ENCODE peak calls at places on chromosomes 2 and 18, in ten cellular contexts. M, E, V, D, Z, A, F, O, R and W are unnamed samples.

GRCh38 chr2:157837851-157838441 is 38.2 kb downstream of the ACVR1 start:
- DNase-seq in R (no peak), V (no peak), D (no peak), M (peak), Z (no peak), E (peak), A (no peak), O (peak), F (no peak), W (no peak)

GRCh38 chr18:46842583-46842982 is 74.7 kb downstream of the PIAS2 start:
- DNase-seq in M (no peak), Z (no peak), O (no peak), F (no peak), R (no peak), E (no peak), D (no peak), A (no peak), V (no peak), W (no peak)

GRCh38 chr2:174192664-174193063 is 55.7 kb downstream of the OLA1 start:
- DNase-seq in O (no peak), A (no peak), D (no peak), Z (no peak), E (no peak), R (no peak), V (no peak), F (no peak), M (no peak), W (no peak)

GRCh38 chr18:79934311-79935097 is 16.9 kb downstream of the SLC66A2 start:
- DNase-seq in V (peak), M (peak), R (peak), F (no peak), D (no peak), A (peak), Z (no peak), O (peak), E (peak), W (no peak)

GRCh38 chr2:5696351-5696740 is 4.2 kb downstream of the SOX11 start:
- DNase-seq in Z (no peak), O (no peak), D (no peak), F (no peak), E (no peak), R (no peak), M (no peak), V (no peak), A (peak), W (no peak)

GRCh38 chr18:70289351-70290330 is 796 bp downstream of the SOCS6 start:
- DNase-seq in M (peak), A (peak), E (peak), O (no peak), F (no peak), Z (no peak), D (peak), V (peak), R (peak), W (peak)

GRCh38 chr2:191014653-191015020 is 666 bp upstream of the STAT1 start:
- DNase-seq in F (no peak), M (no peak), Z (no peak), D (no peak), V (no peak), E (no peak), O (no peak), A (no peak), R (no peak), W (peak)

GRCh38 chr2:112166801-112167499 is 28.8 kb downstream of the FBLN7 start:
- DNase-seq in Z (no peak), A (no peak), R (no peak), E (no peak), F (no peak), M (no peak), O (no peak), V (no peak), D (no peak), W (no peak)

GRCh38 chr2:191653669-191654402 is 24.1 kb upstream of the NABP1 start:
- DNase-seq in R (no peak), Z (no peak), M (no peak), D (no peak), E (no peak), A (peak), V (no peak), F (no peak), O (no peak), W (no peak)

DNA sequence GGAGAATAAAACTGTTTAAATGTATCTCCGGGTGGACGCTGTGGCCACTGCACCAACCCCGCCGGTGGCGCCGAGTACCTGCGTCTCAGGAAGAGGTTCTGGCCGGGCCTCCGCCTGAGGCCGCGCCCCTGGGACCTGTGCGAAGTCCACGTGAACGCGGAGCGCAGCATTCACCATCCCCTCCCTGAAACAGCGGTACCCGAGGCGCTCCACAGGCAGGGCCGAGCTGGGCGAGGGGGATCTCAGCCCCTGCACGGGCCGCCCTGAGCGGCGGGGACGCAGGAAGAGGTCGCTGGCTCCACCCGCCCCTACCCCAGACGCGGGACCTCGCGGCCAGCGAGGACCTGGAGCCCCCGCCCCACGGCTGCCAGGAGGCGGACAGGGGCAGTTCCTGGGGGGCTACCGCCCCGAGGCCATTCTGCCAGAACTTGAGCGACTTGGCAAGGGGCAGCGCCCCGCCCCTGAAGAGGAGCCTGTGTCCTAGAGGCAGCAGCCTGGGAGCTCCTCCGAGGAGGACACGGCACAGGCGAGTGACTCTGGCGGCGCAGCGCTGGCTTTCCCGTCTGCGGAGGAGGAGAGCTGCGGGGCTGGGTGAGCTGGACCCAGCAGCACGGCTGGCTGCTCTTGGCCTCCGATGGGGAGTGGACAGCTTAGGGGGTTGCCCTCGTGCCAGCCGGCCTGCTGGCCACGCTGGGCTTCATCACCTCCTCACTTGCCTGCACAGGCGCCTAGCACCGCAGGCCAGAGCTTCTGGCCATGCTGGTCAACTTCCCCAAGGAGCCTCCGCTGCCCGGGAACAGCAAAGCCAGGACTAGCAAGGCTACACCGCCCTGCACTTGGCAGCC is 9.7 kb upstream of the TEKT4 start:
- DNase-seq in Z (no peak), D (no peak), M (no peak), E (no peak), R (no peak), O (no peak), V (peak), A (peak), F (no peak), W (no peak)
- H3K4me3 ChIP-seq in Z (no peak), D (no peak), M (no peak), E (no peak), R (peak), O (no peak), V (no peak), A (no peak), F (no peak), W (peak)

DNA sequence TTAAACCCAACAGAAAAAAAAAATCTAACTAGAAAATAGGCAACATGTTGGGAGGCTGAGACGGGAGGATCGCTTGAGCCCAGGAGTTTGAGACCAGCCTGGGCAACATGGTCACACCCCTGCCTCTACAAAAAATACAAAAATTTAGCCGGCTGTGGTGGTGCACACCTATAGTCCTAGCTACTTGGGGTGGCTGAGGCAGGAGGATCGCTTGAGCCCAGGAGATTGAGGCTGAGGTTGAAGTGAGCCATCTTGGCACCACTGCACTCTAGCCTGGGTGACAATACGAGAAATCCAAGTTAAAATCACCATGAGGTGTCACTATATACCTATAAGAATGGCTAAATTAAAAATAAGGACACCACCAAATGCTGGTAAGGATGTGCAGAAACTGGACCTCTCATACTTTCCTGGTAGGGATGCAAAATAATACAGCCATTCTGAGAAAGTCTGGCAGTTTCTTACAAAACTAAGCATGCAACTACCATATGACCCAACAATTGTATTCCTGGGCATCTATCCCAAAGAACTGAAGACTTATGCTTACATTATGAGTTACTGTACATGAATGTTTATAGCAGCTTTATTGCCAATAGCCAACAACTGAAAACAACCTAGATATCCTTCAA is 2.2 kb downstream of the SEPTIN10 start:
- DNase-seq in D (no peak), F (peak), R (peak), A (no peak), O (no peak), M (no peak), Z (no peak), V (no peak), E (no peak), W (no peak)
- H3K4me3 ChIP-seq in D (no peak), F (peak), R (peak), A (no peak), O (no peak), M (no peak), Z (no peak), V (peak), E (no peak), W (no peak)

DNA sequence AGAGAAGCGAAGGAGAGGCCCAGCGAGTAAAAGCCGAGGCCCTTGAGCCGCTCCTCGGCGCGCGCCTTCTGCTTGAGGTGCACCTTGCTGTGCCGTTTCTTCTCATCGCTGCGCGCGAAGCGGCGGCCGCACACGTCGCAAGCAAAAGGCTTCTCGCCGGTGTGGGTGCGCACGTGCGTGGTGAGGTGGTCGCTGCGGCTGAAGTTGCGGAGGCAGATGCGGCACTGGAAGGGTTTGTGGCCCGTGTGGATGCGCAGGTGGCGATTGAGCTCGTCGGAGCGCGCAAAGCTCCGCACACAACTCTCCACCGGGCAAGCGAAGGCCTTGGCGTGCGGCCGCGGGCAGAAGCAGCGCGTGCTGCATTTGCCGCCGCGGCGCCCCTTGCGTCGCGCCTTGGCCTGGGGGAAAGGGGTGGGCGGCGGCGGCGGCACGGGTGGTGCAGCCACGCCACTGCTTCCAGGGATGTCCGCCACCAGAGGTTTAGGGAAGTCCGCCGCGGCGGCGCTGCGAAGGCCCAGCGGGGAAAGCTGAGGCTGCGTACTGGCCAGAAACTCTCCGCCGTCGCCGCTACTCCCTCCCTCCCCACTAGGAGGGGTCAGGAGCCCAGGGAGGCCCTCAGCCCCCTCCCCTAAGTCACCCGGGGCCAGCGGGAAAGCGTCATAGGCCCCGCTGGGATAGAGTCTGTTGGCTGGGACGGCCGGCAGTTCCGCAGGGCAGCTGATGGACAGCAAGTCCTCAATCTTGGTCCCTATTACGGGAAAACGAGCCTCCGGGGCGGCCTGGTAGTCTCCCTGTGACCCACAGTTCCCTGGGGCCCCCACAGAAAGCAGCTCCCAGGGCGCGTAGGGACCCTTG is 1.7 kb downstream of the EGR4 start:
- DNase-seq in E (no peak), O (no peak), V (no peak), Z (no peak), M (no peak), F (no peak), D (no peak), R (no peak), A (peak), W (no peak)
- H3K4me3 ChIP-seq in E (no peak), O (no peak), V (peak), Z (peak), M (no peak), F (peak), D (no peak), R (no peak), A (no peak), W (peak)

DNA sequence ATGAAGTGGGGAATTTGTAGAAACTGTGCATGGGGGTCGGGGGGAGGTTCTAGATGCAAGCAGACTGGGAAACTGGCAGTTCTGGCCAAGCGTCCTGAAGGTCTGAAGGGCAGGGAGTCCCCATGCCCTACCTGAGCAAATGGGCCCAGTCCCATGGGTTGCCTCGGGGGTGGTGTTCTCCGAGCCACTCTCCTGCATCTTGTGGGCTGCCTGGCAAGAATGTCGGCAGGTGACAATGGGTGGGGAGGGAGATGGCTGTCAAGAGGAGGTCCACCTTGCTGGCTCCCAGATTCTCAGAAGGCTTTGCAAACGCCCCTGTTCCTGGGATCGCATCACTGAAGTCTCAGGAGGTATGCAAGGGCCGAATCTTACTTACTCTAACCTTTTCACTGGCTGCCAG is 21.3 kb downstream of the INHBB start:
- DNase-seq in V (peak), R (peak), F (no peak), D (no peak), O (no peak), Z (no peak), M (no peak), E (peak), A (peak), W (no peak)
- H3K4me3 ChIP-seq in V (no peak), R (peak), F (no peak), D (no peak), O (no peak), Z (no peak), M (no peak), E (no peak), A (no peak), W (no peak)

DNA sequence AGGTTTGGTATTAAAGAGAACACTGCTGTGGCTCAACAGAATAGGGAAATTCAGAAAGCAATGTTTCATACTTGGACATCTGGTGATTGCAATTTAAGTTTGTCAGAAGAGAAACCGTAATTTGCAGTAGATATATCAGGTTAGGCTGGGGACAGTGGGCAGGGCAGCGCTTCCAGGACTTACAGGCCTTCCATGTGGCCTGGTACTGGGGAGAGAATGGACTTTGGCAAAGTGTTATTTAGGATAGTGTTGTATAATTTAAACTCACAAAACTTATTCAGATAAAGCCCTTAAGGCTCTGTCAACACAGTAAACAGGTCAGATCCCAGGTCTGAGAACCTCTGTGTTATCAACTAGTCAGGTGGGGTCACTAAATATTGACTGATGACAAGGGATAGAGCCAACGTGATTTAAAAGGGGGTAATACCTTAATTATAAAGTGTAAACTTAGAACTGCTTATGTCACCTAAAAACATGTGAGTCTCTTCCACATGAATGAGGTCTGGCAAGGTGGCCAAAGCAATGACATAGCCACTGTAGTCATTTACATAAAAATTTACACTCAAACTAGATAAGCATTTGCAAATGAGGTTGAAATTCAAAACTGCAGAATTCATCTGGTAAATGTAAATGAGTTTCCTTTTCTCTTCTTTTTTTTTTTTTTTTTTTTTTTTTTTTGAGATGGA is 80.2 kb upstream of the DNMT3A start:
- DNase-seq in R (no peak), Z (no peak), F (no peak), D (no peak), E (no peak), A (no peak), O (no peak), M (no peak), V (no peak), W (no peak)
- H3K4me3 ChIP-seq in R (no peak), Z (no peak), F (no peak), D (no peak), E (no peak), A (no peak), O (no peak), M (no peak), V (no peak), W (no peak)

GRCh38 chr2:83079007-83079406 is 1380.1 kb downstream of the SUCLG1 start:
- DNase-seq in D (no peak), R (no peak), O (no peak), E (no peak), V (no peak), Z (no peak), M (no peak), F (no peak), A (no peak), W (no peak)

GRCh38 chr2:83085869-83086268 is 1373.2 kb downstream of the SUCLG1 start:
- DNase-seq in O (no peak), E (no peak), D (no peak), M (no peak), R (no peak), V (no peak), F (no peak), A (no peak), Z (no peak), W (no peak)

DNA sequence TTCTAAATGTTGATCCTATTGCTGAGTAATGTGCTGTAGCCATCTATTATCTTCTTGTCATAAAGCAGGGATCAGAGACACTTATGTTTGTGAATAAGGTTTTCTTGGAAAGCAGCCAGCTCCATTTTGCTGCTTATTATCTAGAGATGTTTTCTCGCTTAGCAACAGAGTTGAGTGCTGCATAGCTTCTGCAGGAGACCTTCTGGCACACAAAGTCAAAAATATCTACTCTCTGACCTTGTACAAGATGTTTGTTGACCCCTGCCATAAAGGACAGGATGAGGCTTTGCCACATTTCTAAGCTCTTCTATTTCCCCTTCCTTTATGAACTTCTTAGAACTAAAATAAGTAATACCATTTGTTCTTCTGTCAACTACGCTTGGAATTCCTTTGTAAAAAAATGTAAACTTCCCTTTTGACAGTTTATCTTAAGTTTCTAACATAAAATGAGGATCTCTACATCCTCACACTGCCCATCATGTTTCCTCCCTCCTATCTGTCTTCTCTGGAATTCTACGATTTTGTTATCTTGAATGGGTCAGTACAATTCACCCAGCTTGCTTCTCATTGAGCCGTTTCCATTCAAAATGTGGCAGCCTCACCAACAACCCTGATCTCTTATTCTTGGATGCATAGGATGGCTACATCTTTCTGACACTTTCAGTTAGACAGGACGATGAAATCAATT is 1377.1 kb downstream of the SUCLG1 start:
- DNase-seq in F (peak), O (no peak), D (peak), M (no peak), Z (no peak), R (peak), E (no peak), A (no peak), V (no peak), W (no peak)
- H3K4me3 ChIP-seq in F (no peak), O (no peak), D (no peak), M (no peak), Z (no peak), R (no peak), E (no peak), A (no peak), V (no peak), W (no peak)